ENCODE peak calls at places on chromosomes 6 and 20, in five cellular contexts. N is GM12878, G is K562, W is SK-N-SH, D is HepG2. P is an unnamed sample.

GRCh38 chr20:24991897-24992419 is 593 bp downstream of the APMAP start:
- DNase-seq in D (no peak), N (no peak), G (peak), W (peak), P (no peak)

GRCh38 chr6:106056738-106057390 is 29.3 kb upstream of the PRDM1 start:
- DNase-seq in G (no peak), D (no peak), N (no peak), W (no peak), P (no peak)

GRCh38 chr20:35077341-35077740 is 15.3 kb downstream of the TRPC4AP start:
- DNase-seq in D (no peak), W (no peak), N (no peak), G (no peak), P (no peak)

GRCh38 chr6:88301888-88302768 is 136.0 kb upstream of the CNR1 start:
- DNase-seq in N (no peak), D (peak), G (peak), W (no peak), P (no peak)

GRCh38 chr6:57029213-57029612 is 17.3 kb upstream of the KIAA1586 start:
- DNase-seq in W (no peak), N (no peak), G (no peak), D (no peak), P (no peak)

GRCh38 chr6:169984181-169985120 is 233.0 kb downstream of the ERMARD start:
- DNase-seq in N (no peak), W (no peak), G (no peak), D (no peak), P (no peak)

GRCh38 chr20:32959351-32960221 is 44.6 kb downstream of the SUN5 start:
- DNase-seq in N (no peak), G (peak), D (no peak), W (no peak), P (no peak)

GRCh38 chr20:18020931-18021330 is 36.8 kb downstream of the OVOL2 start:
- DNase-seq in W (no peak), D (no peak), G (no peak), N (no peak), P (no peak)

GRCh38 chr6:132491303-132491702 is 21.6 kb downstream of the STX7 start:
- DNase-seq in W (no peak), D (no peak), G (no peak), N (no peak), P (no peak)

GRCh38 chr6:106324726-106325335 is 729 bp downstream of the ATG5 start:
- DNase-seq in W (no peak), D (no peak), N (no peak), G (no peak), P (no peak)

GRCh38 chr20:57711826-57712225 is 2.0 kb upstream of the PMEPA1 start:
- DNase-seq in W (no peak), D (no peak), N (no peak), G (no peak), P (peak)

DNA sequence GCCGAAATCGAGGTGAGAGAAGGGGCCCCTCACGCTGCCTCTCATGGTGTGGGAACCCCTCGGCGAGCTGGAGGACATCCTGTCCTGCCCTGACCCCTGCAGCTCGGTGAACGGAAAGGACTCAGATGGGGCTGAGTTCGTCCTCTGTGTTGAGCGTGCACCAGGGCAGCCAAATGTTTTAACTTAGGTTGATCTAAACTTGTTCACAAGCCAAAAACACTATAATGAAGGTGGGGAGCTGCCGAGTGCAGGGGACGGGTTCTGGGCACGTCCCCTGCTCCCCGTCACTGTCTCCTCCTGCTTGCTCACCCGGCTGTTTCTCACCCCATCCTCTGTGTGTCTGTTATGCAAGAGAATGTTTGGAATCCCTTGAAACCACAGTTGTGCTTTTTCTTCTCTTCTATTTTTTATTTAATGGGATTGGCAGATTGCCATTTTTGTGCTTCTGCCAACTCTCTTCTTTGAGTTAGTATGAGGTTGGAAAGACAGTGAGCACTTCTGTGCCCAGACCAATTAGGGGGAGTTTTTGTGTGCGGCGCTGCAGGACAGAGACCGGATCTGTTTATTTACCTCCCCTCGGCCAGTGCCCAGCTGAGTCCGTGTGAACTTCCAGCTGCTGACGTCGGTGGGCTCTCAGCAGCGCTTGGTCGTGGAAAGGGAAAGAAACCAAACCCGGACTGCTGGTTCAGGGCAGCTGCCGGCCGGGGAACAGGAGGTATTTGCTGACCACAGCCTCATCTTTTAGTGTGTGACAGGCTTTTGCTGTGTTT is 158.1 kb downstream of the DTNBP1 start:
- DNase-seq in G (no peak), W (peak), D (peak), N (no peak), P (peak)
- TF ChIP-seq JUND in G (no peak), W (peak), D (no peak), N (no peak), P (no peak)

DNA sequence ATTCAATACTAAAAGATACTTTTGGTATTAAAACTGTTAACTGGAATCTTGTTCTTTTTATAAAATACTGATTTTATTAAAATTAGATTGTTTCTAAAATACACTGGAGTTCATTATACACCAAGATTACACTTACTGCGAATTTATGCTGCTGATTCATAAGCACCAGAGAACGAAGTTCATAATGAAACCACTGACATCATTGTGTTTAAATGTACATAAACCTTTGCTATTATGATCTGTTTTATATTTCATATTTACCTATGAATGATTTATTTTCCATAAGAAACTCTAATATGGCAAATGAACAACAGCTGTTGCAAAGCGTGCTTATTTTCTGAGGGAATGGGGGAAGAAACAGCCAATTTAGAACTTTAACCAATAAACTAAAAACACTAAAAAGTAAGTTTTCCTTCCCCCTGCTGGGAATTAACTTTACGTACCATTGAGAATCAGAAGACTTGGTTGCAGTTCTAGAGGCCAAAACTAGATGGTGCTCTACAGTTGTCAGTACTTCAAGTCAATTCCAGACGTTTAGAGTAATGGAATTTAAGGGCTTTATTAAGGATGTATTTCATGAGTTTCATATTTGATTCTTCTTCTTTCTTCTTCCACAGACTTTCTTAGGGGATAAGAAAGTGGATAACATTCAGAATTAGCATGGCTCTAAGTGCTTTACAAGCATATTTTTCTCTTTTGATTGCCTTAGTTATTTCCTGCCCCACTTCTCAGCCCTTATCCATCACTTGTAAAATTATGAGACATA is 30.8 kb upstream of the COL19A1 start:
- DNase-seq in W (peak), D (peak), G (peak), N (no peak), P (peak)
- TF ChIP-seq JUND in W (no peak), D (no peak), G (no peak), N (no peak), P (no peak)

DNA sequence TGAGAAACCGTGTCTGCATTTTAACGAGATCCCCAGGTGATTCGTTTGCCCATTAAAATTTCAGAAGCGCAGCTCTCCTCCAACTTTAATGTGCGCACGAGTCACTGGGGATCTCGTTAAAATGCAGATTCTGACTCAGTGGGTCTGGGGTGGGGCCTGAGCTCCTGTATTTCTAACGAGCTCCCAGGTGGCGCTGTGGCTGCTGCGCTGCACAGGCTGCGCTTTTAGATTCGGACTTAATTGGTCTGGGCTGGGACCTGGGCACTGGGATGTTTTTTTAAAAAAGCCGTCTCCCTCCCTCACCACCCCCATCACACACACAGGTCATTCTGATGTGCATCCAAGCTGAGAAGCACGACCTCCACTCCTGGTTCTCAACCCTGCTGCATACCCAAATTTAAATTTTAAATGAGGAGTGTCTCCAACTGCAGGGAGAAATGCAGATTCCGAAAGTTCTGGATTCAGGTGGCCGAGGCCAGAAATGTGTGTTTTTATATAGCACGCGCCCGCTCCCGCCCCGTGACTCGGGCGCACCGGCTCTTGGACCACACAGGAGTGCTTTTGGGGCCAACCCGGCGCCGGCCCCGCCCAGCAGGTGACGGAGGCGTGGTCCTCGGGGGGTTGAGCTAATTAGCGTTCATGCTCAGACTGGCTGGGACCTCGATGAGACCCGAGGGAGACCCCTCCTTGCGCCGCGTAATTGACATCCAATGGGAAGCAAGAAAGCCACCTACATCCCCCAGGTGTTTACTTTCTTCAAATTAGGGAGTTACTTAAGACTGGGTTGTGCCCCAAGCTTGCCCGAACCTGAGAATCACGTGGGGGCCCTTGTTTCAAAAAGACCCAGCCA is 85.8 kb downstream of the ZFP64 start:
- DNase-seq in G (no peak), W (no peak), N (no peak), D (no peak), P (peak)
- TF ChIP-seq JUND in G (no peak), W (no peak), N (no peak), D (no peak), P (no peak)

GRCh38 chr6:152089992-152090391 is 282.5 kb downstream of the ESR1 start:
- DNase-seq in N (no peak), D (no peak), G (no peak), W (no peak), P (no peak)
- TF ChIP-seq JUND in N (no peak), D (no peak), G (no peak), W (peak), P (no peak)

GRCh38 chr20:21342656-21343345 is 39.7 kb downstream of the XRN2 start:
- DNase-seq in W (no peak), N (no peak), G (no peak), D (no peak), P (no peak)
- TF ChIP-seq JUND in W (no peak), N (no peak), G (no peak), D (no peak), P (no peak)

GRCh38 chr6:68760486-68760885 is 125.4 kb downstream of the ADGRB3 start:
- DNase-seq in N (no peak), W (no peak), D (no peak), G (no peak), P (no peak)

GRCh38 chr6:68761985-68762384 is 126.9 kb downstream of the ADGRB3 start:
- DNase-seq in N (no peak), W (no peak), G (no peak), D (no peak), P (no peak)

GRCh38 chr6:68757821-68758220 is 122.7 kb downstream of the ADGRB3 start:
- DNase-seq in D (no peak), G (no peak), W (no peak), N (no peak), P (no peak)

GRCh38 chr6:68756454-68757375 is 121.6 kb downstream of the ADGRB3 start:
- DNase-seq in N (no peak), W (peak), D (no peak), G (no peak), P (no peak)

GRCh38 chr6:68760941-68761676 is 126.0 kb downstream of the ADGRB3 start:
- DNase-seq in G (no peak), N (no peak), D (no peak), W (no peak), P (peak)
- TF ChIP-seq JUND in G (no peak), N (no peak), D (no peak), W (no peak), P (no peak)

GRCh38 chr6:5398530-5398929 is 137.2 kb downstream of the FARS2 start:
- DNase-seq in N (no peak), G (peak), W (peak), D (peak), P (no peak)
- TF ChIP-seq JUND in N (no peak), G (no peak), W (no peak), D (no peak), P (no peak)

DNA sequence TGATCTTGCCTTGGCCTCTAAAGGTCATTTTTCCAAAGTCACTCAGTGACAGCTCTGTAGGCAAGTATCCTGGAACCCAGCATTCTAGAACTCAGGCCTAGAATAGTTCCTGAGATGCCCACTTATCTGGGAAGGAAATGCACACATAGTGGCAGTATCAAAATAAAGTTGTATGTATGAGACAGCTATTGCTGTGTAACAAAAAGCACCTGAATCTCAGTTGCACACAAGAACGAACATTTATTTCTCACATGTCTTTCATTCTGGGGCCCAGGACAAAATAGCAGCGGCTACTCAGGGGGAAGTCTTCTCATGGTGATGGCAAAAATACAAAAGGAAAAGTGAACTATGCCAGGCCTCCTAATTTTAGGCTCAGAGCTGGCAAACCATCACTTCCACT is 133.8 kb upstream of the RIN2 start:
- DNase-seq in D (no peak), G (no peak), W (no peak), N (no peak), P (no peak)
- TF ChIP-seq JUND in D (no peak), G (no peak), W (no peak), N (no peak), P (no peak)

DNA sequence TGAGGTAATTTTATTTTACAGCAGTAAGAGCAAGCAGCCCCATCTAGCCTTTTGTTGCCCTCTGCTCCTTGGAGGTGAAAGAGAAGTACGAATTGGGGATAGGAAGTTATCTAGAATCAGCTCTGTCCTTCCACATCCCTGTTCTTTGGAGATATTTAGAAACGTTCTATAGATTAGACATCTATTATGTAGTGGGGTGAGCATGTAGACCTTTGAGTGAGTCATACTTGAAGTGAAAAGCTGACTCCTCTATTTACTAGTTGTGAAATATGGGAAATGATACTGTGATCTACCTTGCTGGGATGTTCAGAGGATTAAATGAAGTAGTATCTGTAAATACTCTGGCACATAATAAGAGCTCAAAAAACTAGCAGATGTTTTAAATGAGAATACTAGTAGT is 36.0 kb upstream of the SLC35D3 start:
- DNase-seq in W (no peak), D (peak), G (no peak), N (no peak), P (no peak)
- TF ChIP-seq JUND in W (no peak), D (no peak), G (peak), N (no peak), P (no peak)

P was measured in T47D.